ENCODE peak calls at places on chromosomes 11 and 22, in seven cellular contexts. M is A549; C is uterus; E is CD8-positive, alpha-beta T cell; Y is tibial nerve; Q is OCI-LY7; N is psoas muscle. O is an unnamed sample. For H3K4me1, the result is how much of the 10 kb centered on the place peaks cover.

GRCh38 chr22:32482708-32483107 is 8.1 kb downstream of the FBXO7 start:
- DNase-seq in M (no peak), C (no peak), E (no peak), Y (no peak), Q (no peak), N (no peak), O (no peak)

GRCh38 chr22:48379371-48379770 is 1448.3 kb downstream of the BRD1 start:
- DNase-seq in M (no peak), C (no peak), E (no peak), Y (no peak), Q (no peak), N (no peak), O (no peak)

GRCh38 chr11:1017269-1018005 is 19.1 kb downstream of the MUC6 start:
- DNase-seq in M (peak), C (peak), E (no peak), Y (peak), Q (no peak), N (no peak), O (no peak)

GRCh38 chr11:612201-612960 is 3.4 kb downstream of the IRF7 start:
- DNase-seq in M (peak), C (no peak), E (peak), Y (no peak), Q (peak), N (peak), O (peak)

GRCh38 chr11:125101596-125101995 is 9.8 kb downstream of the TMEM218 start:
- DNase-seq in M (no peak), C (no peak), E (no peak), Y (no peak), Q (no peak), N (no peak), O (no peak)

GRCh38 chr22:40345271-40345670 is 1.0 kb upstream of the ADSL start:
- DNase-seq in M (no peak), C (no peak), E (peak), Y (no peak), Q (peak), N (peak), O (no peak)

GRCh38 chr11:8256271-8257002 is 7.2 kb downstream of the LMO1 start:
- DNase-seq in M (no peak), C (peak), E (no peak), Y (no peak), Q (no peak), N (no peak), O (no peak)

GRCh38 chr11:92391866-92392265 is 167.2 kb downstream of the FAT3 start:
- DNase-seq in M (no peak), C (no peak), E (no peak), Y (no peak), Q (no peak), N (no peak), O (no peak)

GRCh38 chr22:43890901-43891331 is 897 bp downstream of the PNPLA5 start:
- DNase-seq in M (no peak), C (no peak), E (no peak), Y (no peak), Q (no peak), N (peak), O (no peak)

GRCh38 chr11:37623778-37624177 is 1025.7 kb upstream of the RAG2 start:
- DNase-seq in M (no peak), C (no peak), E (no peak), Y (no peak), Q (no peak), N (no peak), O (no peak)

GRCh38 chr11:104891135-104891534 is 7.1 kb downstream of the CASP12 start:
- DNase-seq in M (no peak), C (no peak), E (no peak), Y (no peak), Q (no peak), N (no peak), O (no peak)

GRCh38 chr11:111676878-111677585 is 74.8 kb downstream of the SIK2 start:
- DNase-seq in M (no peak), C (no peak), E (no peak), Y (no peak), Q (no peak), N (no peak), O (no peak)

GRCh38 chr11:120065876-120066275 is 72.0 kb downstream of the TRIM29 start:
- DNase-seq in M (no peak), C (no peak), E (no peak), Y (no peak), Q (no peak), N (no peak), O (no peak)

GRCh38 chr11:11970556-11970955 is 37.9 kb downstream of the DKK3 start:
- DNase-seq in M (no peak), C (no peak), E (no peak), Y (no peak), Q (no peak), N (peak), O (no peak)

GRCh38 chr11:69914286-69915150 is 95.3 kb upstream of the FGF3 start:
- DNase-seq in M (no peak), C (no peak), E (no peak), Y (no peak), Q (no peak), N (peak), O (no peak)

GRCh38 chr11:133809525-133810178 is 35.7 kb downstream of the SPATA19 start:
- DNase-seq in M (no peak), C (no peak), E (no peak), Y (peak), Q (no peak), N (no peak), O (no peak)

GRCh38 chr11:6438979-6439571 is 1.7 kb downstream of the HPX start:
- DNase-seq in M (peak), C (peak), E (no peak), Y (peak), Q (peak), N (no peak), O (peak)

GRCh38 chr22:25232301-25232700 is 12.9 kb downstream of the CRYBB2 start:
- DNase-seq in M (no peak), C (no peak), E (no peak), Y (no peak), Q (no peak), N (no peak), O (no peak)

GRCh38 chr11:59857444-59858434 is 8.5 kb downstream of the TCN1 start:
- DNase-seq in M (peak), C (no peak), E (no peak), Y (no peak), Q (no peak), N (no peak), O (no peak)

GRCh38 chr11:69944146-69944795 is 125.1 kb upstream of the FGF3 start:
- DNase-seq in M (no peak), C (no peak), E (no peak), Y (no peak), Q (no peak), N (peak), O (no peak)

GRCh38 chr11:112157274-112157766 is 6.6 kb downstream of the IL18 start:
- DNase-seq in M (peak), C (no peak), E (no peak), Y (peak), Q (no peak), N (no peak), O (no peak)

GRCh38 chr22:24727218-24727851 is 47.2 kb downstream of the PIWIL3 start:
- DNase-seq in M (peak), C (peak), E (no peak), Y (peak), Q (no peak), N (no peak), O (no peak)

GRCh38 chr11:129102225-129102624 is 89.9 kb downstream of the ARHGAP32 start:
- DNase-seq in M (no peak), C (no peak), E (no peak), Y (no peak), Q (no peak), N (no peak), O (no peak)

GRCh38 chr11:73296501-73297230 is 11.4 kb upstream of the ARHGEF17 start:
- DNase-seq in M (no peak), C (no peak), E (no peak), Y (no peak), Q (no peak), N (peak), O (no peak)

GRCh38 chr11:36540998-36541397 is 26.8 kb upstream of the RAG1 start:
- DNase-seq in M (no peak), C (no peak), E (no peak), Y (no peak), Q (peak), N (no peak), O (peak)

GRCh38 chr11:107282195-107282594 is 175.4 kb downstream of the CWF19L2 start:
- DNase-seq in M (no peak), C (no peak), E (no peak), Y (no peak), Q (no peak), N (no peak), O (no peak)

GRCh38 chr11:79440451-79441158 is at the start of gene TENM4:
- DNase-seq in M (no peak), C (peak), E (no peak), Y (peak), Q (no peak), N (peak), O (no peak)

GRCh38 chr22:48327721-48328120 is 1500.0 kb downstream of the BRD1 start:
- DNase-seq in M (no peak), C (no peak), E (no peak), Y (no peak), Q (no peak), N (peak), O (no peak)

GRCh38 chr11:58567889-58568512 is 7.7 kb downstream of the LPXN start:
- DNase-seq in M (peak), C (peak), E (peak), Y (peak), Q (peak), N (peak), O (peak)

GRCh38 chr11:99019676-99020075 is 1.1 kb upstream of the CNTN5 start:
- DNase-seq in M (no peak), C (no peak), E (no peak), Y (no peak), Q (no peak), N (no peak), O (no peak)

GRCh38 chr11:56331861-56332491 is 13.9 kb upstream of the OR8K1 start:
- DNase-seq in M (no peak), C (no peak), E (no peak), Y (no peak), Q (no peak), N (no peak), O (no peak)

GRCh38 chr11:27398413-27398780 is 35.4 kb upstream of the CCDC34 start:
- DNase-seq in M (no peak), C (no peak), E (no peak), Y (no peak), Q (no peak), N (no peak), O (no peak)

GRCh38 chr11:117290809-117291396 is at the start of gene BACE1-AS:
- DNase-seq in M (no peak), C (no peak), E (no peak), Y (no peak), Q (no peak), N (no peak), O (no peak)

GRCh38 chr11:103406357-103406756 is 297.1 kb downstream of the DYNC2H1 start:
- DNase-seq in M (no peak), C (no peak), E (no peak), Y (no peak), Q (no peak), N (no peak), O (no peak)

GRCh38 chr11:66953431-66953833 is 4.8 kb downstream of the PC start:
- DNase-seq in M (no peak), C (no peak), E (no peak), Y (no peak), Q (no peak), N (no peak), O (no peak)

GRCh38 chr11:82811369-82811768 is 77.7 kb upstream of the FAM181B start:
- DNase-seq in M (no peak), C (no peak), E (no peak), Y (no peak), Q (no peak), N (no peak), O (no peak)

GRCh38 chr11:122850076-122850631 is 11.9 kb downstream of the CRTAM start:
- DNase-seq in M (no peak), C (no peak), E (peak), Y (no peak), Q (no peak), N (no peak), O (no peak)

GRCh38 chr11:122853261-122853660 is 15.0 kb downstream of the CRTAM start:
- DNase-seq in M (no peak), C (no peak), E (no peak), Y (no peak), Q (no peak), N (no peak), O (no peak)

GRCh38 chr11:122852071-122852831 is 14.0 kb downstream of the CRTAM start:
- DNase-seq in M (no peak), C (no peak), E (peak), Y (no peak), Q (no peak), N (no peak), O (no peak)

GRCh38 chr11:122853971-122854446 is 15.7 kb downstream of the CRTAM start:
- DNase-seq in M (peak), C (peak), E (peak), Y (peak), Q (peak), N (no peak), O (peak)

GRCh38 chr11:122851366-122852011 is 13.2 kb downstream of the CRTAM start:
- DNase-seq in M (no peak), C (no peak), E (peak), Y (no peak), Q (peak), N (no peak), O (no peak)
- H3K4me3 ChIP-seq in M (no peak), C (no peak), E (peak), Y (no peak), Q (peak), N (no peak), O (peak)

GRCh38 chr22:37282385-37282677 is at the start of gene CYTH4:
- DNase-seq in M (no peak), C (no peak), E (peak), Y (no peak), Q (peak), N (peak), O (peak)
- H3K4me1 ChIP-seq in M (under half), C (under half), E (under half), Y (under half), Q (half or more), N (under half), O (under half)

DNA sequence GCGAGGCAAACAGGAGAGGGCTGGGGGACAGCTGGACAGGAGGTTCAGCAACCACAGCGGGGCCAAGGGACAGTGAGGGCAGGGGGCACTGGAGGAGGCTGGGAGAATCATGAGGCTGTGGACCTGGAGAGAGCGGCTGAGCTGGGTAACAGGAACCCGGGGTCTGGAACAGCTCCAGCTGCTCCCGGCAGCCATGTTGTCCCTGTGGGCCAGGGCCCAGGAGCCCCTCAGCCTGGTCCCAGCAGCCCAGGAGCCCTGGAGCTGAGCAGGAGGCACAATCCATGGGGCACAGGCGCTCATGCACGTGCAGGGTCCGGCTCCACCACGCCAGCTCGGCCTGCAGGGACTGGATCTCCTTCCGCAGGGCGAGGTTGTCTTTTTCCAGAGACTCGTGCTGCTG is 7.4 kb downstream of the BATF2 start:
- DNase-seq in M (no peak), C (no peak), E (no peak), Y (no peak), Q (no peak), N (peak), O (no peak)
- H3K4me3 ChIP-seq in M (no peak), C (no peak), E (no peak), Y (peak), Q (peak), N (peak), O (no peak)

DNA sequence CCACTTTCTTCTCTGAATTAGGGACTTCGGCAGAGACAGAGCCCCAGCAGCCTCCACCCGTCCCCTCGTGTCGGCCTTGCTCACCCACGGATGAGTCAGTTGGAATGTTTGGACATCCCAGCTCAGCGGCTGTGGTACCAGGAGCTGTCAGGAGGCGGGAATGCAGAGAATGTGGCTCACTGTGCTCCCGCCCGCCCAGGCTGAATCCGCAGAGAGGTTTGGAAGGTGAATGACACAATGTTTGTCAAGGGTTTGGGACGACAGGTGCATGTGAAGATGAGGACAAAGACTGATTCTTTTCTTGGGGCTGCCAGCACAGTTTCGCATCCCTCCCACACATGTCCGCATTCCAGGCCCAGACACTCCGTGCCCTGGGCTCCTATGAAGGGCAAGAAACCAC is 39.6 kb downstream of the LIF start:
- DNase-seq in M (peak), C (peak), E (no peak), Y (peak), Q (no peak), N (no peak), O (no peak)
- H3K4me1 ChIP-seq in M (half or more), C (under half), E (under half), Y (under half), Q (under half), N (under half), O (under half)

GRCh38 chr11:113781682-113782081 is 2.1 kb downstream of the CLDN25 start:
- DNase-seq in M (no peak), C (no peak), E (no peak), Y (no peak), Q (no peak), N (no peak), O (no peak)
- H3K4me3 ChIP-seq in M (no peak), C (no peak), E (no peak), Y (no peak), Q (no peak), N (no peak), O (no peak)

GRCh38 chr22:18927020-18927419 is 9.1 kb downstream of the PRODH start:
- DNase-seq in M (no peak), C (no peak), E (no peak), Y (no peak), Q (no peak), N (no peak), O (no peak)
- H3K4me1 ChIP-seq in M (under half), C (under half), E (under half), Y (under half), Q (under half), N (under half), O (under half)

DNA sequence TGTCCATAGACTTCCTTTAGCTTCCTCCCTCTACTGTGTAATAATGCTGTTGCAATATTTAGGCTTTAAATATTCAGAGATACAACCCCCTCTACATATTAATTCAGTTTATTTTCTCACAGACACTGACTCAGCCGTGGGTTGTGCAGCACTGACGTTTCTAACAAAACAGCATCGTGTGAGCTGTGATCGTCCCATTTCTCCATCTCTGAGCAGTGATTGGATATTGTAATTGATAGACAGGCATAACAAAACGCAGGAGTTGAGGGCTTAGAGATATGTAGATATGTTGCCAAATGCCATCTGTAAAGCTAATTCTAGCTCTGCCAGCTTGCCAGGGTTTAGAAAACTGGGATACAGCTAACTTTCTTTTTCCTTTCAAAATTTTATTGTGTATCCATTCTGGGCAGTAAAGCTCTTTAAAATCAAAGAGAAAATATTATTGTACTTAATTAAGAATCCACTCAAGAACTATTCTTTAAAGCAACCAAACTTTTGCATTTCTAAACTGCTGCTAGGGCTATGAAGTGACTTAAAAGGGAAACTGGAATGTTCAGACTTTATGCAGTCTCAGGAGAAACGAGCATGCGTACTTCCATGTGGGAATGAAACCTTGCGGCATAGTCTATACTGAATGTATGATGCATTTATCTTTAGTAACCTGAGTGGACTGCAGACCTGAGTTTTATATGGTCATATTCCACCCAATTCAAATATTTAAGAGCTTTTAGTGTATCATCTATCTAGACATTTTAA is 22.7 kb downstream of the BTBD10 start:
- DNase-seq in M (peak), C (peak), E (no peak), Y (no peak), Q (no peak), N (peak), O (no peak)
- H3K4me3 ChIP-seq in M (peak), C (peak), E (no peak), Y (peak), Q (no peak), N (peak), O (no peak)

GRCh38 chr11:64916040-64916847 is 765 bp downstream of the ATG2A start:
- DNase-seq in M (peak), C (peak), E (peak), Y (peak), Q (peak), N (peak), O (peak)
- H3K4me1 ChIP-seq in M (under half), C (under half), E (under half), Y (under half), Q (under half), N (under half), O (under half)